ENCODE peak calls at places on chromosome 20, in six cellular contexts. W is esophagus squamous epithelium, B is heart left ventricle, K is tibial nerve, C is A549, H is transverse colon. X is an unnamed sample.

GRCh38 chr20:1037039-1037438 is 34.9 kb upstream of the RSPO4 start:
- DNase-seq in C (no peak), H (no peak), K (no peak), B (no peak), W (no peak), X (no peak)

GRCh38 chr20:12535770-12536169 is 473.0 kb upstream of the SPTLC3 start:
- DNase-seq in H (no peak), W (no peak), C (no peak), K (no peak), B (no peak), X (no peak)

GRCh38 chr20:15799871-15800270 is 773.4 kb downstream of the KIF16B start:
- DNase-seq in B (no peak), K (no peak), H (no peak), C (no peak), W (no peak), X (no peak)

GRCh38 chr20:15992564-15992963 is 580.7 kb downstream of the KIF16B start:
- DNase-seq in K (no peak), W (no peak), B (no peak), H (no peak), C (no peak), X (no peak)

GRCh38 chr20:56361888-56362287 is 3.1 kb downstream of the FAM210B start:
- DNase-seq in K (no peak), W (no peak), H (no peak), C (no peak), B (no peak), X (no peak)

GRCh38 chr20:58306421-58307261 is 2.9 kb upstream of the RAB22A start:
- DNase-seq in C (peak), K (peak), W (no peak), B (no peak), H (peak), X (no peak)

GRCh38 chr20:63973636-63974401 is 4.1 kb upstream of the ZNF512B start:
- DNase-seq in H (peak), K (peak), W (no peak), C (peak), B (peak), X (peak)

GRCh38 chr20:63071541-63072181 is 64.9 kb upstream of the BHLHE23 start:
- DNase-seq in K (no peak), H (no peak), B (no peak), C (peak), W (no peak), X (peak)

GRCh38 chr20:44601801-44602204 is 19.4 kb downstream of the PKIG start:
- DNase-seq in C (no peak), B (peak), W (no peak), K (peak), H (peak), X (no peak)

DNA sequence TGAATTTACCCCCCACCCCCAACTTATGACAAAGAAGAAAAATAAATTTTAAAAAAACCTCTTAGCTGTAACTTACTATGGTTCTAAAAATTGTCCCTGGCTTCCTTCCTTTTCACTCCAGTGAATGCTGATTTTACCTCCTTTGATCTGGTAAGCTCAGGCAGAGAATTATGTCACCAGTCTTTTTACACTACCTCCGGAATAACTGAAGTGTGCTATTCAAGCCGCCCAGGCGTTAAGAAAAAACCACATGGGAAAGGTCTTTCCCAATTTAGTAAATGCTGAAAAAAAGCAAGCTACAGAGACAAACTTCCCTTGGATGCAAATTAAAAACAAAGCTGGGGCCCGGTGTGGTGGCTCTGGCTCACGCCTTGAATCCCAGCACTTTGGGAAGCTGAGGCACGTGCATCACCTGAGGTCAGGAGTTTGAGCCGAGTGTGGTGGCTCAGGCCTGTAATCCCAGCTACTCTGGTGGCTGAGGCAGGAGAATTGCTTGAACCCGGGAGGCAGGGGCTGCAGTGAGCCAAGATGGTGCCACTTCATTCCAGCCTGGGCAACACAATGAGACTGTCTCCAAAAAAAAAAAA is 12.4 kb downstream of the SNX5 start:
- DNase-seq in W (no peak), B (no peak), K (no peak), C (no peak), H (no peak), X (no peak)
- TF ChIP-seq POLR2A in W (no peak), B (no peak), K (no peak), C (no peak), H (no peak), X (no peak)

DNA sequence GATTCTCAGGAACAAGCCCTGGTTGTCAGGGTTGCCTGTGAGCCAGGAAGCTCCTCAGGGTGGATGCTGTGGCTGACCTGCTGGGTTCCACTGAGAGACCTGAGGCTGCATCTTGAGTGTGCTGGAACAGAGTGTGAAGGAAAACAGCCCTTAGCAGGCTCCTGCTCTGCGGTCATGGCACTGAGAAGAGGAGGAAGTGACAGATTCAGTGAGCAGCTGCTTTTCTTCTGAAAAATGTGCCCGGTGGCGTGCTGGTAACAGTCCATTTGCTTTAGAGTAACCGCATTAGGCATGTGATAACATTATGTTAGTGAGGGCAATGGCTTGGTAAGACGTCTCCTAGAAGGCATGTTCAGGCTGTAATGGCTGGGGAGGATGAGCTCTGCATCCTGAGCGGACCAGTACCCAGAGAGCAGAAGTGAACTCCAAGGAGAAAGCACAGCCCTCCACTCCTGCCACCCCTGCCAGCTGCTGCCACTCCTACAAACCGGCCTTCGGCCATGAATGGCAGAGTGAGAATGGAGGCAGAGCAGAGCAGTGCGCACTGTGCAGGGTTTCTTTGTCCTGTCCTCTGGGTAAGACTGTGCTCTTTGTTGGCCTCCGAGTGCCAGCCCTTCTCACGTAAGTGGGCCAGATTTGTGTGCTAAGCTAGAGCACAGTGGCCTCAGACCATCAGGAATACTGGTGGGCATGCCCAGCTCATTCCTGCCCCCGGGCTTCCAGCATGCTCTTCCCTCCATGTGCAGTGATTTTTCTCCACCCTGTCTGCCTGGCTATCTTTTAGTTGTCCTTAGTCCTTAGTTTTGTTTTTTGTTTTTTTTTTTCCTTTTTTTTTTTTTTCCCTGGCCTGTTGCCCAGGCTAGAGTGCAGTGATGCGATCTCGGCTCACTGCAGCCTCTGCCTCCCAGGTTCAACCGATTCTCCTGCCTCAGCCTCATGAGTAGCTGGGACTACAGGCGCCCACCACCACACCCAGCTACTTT is 98.1 kb upstream of the VSTM2L start:
- DNase-seq in C (no peak), H (peak), W (peak), B (no peak), K (no peak), X (no peak)
- H3K4me3 ChIP-seq in C (no peak), H (no peak), W (no peak), B (no peak), K (no peak), X (no peak)

GRCh38 chr20:5397418-5397817 is 80.7 kb upstream of the PROKR2 start:
- DNase-seq in K (no peak), W (no peak), C (no peak), B (no peak), H (no peak), X (no peak)

GRCh38 chr20:5400164-5400762 is 83.5 kb upstream of the PROKR2 start:
- DNase-seq in C (no peak), H (no peak), W (no peak), B (no peak), K (no peak), X (no peak)

GRCh38 chr20:5401277-5401676 is 84.5 kb upstream of the PROKR2 start:
- DNase-seq in H (no peak), W (no peak), K (no peak), C (no peak), B (no peak), X (no peak)

DNA sequence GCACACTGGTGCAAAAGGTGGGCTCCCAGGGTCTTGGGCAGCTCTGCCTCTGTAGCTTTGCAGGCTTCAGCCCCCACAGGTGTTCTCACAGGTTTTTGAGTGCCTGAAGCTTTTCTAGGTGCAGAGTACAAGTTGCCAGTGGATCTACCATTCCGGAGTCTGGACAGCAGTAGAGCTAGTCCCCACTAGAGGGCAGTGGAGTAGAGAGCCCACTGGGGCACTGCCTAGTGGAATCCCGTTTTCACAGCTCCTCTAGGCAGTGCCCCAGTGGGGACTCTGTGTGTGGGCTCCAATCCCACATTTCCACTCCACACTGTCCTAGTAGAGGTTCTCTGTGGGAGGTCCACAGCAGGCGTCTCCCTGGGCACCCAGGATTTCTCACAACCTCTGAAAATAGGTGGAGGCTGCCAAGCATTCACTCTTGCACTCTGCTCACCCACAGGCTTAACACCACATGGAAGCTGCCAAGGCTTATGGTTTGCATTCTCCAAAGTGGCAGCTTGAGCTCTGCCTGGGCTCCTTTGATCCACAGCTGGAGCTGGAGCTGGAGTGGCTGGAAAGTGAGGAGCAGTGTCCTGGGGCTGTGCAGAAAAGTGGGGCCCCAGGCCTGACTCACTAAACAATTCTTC is 86.3 kb upstream of the PROKR2 start:
- DNase-seq in C (peak), B (no peak), K (no peak), H (peak), W (no peak), X (no peak)
- TF ChIP-seq CTCF in C (peak), B (no peak), K (no peak), H (peak), W (no peak), X (peak)

GRCh38 chr20:53576195-53576580 is 17.5 kb downstream of the ZNF217 start:
- DNase-seq in W (no peak), B (no peak), K (no peak), H (no peak), C (no peak), X (no peak)

GRCh38 chr20:53574259-53574789 is 19.3 kb downstream of the ZNF217 start:
- DNase-seq in C (no peak), B (no peak), K (no peak), W (no peak), H (no peak), X (peak)

GRCh38 chr20:53576586-53577318 is 16.9 kb downstream of the ZNF217 start:
- DNase-seq in K (no peak), C (no peak), W (no peak), H (no peak), B (no peak), X (no peak)

GRCh38 chr20:53574819-53575218 is 18.8 kb downstream of the ZNF217 start:
- DNase-seq in H (no peak), W (no peak), B (no peak), C (no peak), K (no peak), X (no peak)

GRCh38 chr20:53575481-53576194 is 18.0 kb downstream of the ZNF217 start:
- DNase-seq in B (no peak), H (no peak), K (no peak), W (no peak), C (no peak), X (no peak)
- TF ChIP-seq POLR2A in B (no peak), H (no peak), K (no peak), W (no peak), C (no peak), X (no peak)

DNA sequence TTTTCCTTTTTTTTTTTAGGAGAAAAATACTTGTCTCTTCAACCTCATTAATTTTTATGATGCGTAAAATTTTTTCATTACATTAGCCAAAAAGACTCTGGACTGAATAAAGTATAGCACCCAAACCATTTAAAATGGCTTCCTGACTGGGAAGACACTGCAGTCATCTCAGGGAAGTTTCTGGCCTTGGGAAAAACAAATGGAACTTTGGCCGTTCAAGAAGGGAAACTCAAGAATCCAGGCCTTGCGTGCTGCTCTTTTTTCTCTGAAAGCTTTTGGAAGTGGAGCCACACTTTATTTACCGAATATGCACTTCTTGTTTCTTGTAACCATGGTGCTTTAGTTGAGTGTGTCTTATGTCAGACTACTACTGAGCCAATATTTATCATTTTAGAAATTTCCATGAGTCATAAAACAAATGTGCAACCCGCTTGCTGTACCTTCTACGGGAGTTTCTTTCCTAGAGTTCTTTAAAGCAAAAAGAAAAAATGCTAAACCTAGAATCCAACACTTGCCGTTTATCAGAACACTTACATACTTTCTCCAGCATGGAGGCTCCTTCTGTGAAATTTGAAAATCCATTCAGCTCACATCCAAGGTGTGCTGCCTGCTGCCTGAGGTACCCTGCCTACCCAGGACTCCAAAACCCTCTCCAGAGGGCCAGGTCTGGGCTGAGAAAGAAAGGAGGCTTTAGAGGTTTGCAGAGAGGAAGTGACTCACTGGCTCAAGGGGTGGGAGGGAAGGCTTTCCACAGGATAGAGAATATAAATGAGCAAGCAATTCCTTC is 11.5 kb upstream of the DSTN start:
- DNase-seq in B (peak), K (no peak), C (peak), H (peak), W (no peak), X (no peak)
- H3K4me3 ChIP-seq in B (no peak), K (no peak), C (peak), H (no peak), W (peak), X (no peak)

GRCh38 chr20:39676857-39677351 is 714.8 kb downstream of the DHX35 start:
- DNase-seq in H (peak), C (peak), W (no peak), B (no peak), K (no peak), X (no peak)
- TF ChIP-seq CTCF in H (peak), C (peak), W (peak), B (no peak), K (peak), X (peak)

DNA sequence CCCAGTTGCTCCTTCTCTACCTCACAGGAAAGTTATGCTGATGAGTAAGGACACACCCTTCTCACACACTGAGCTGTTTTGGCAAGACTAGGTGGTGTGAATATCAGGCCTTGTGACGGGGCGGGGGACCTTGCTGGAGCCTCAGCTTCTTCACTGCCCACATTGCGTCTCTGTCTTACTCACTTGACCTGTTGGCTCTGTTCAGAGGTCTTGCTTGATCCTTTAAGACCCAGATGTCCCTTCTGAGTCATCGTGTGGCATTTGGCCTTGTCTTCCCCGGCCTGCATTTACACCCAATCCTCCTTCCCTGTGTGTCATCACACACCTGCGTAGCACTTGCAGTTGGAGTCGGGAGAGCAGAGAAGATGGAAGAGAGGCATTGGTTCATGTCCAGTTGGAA is 8.3 kb upstream of the PRND start:
- DNase-seq in K (no peak), H (no peak), C (peak), B (no peak), W (no peak), X (no peak)
- TF ChIP-seq POLR2A in K (no peak), H (no peak), C (no peak), B (no peak), W (no peak), X (no peak)

X was measured in Peyer's patch.